ENCODE peak calls at places on chromosome 11, in eight cellular contexts. L is body of pancreas, E is A549, Z is HCT116, J is sigmoid colon, P is IMR-90, V is endothelial cell of umbilical vein, X is suprapubic skin. N is an unnamed sample.
A peak's percentile ranks its signal among the peaks of the same experiment; 100 is the strongest.

GRCh38 chr11:111155021-111155420 is 90.5 kb upstream of the POU2AF2 start:
- DNase-seq in L (no peak), E (no peak), Z (no peak), J (no peak), P (peak; percentile 20), V (no peak), X (no peak), N (no peak)

GRCh38 chr11:59221438-59221837 is 8.7 kb upstream of the MPEG1 start:
- DNase-seq in L (no peak), E (no peak), Z (no peak), J (no peak), P (peak; percentile 95), V (no peak), X (no peak), N (no peak)

GRCh38 chr11:65559951-65560537 is 1.9 kb upstream of the LTBP3 start:
- DNase-seq in L (peak; percentile 48), E (peak; percentile 89), Z (peak; percentile 89), J (peak; percentile 69), P (peak; percentile 53), V (peak; percentile 76), X (no peak), N (no peak)

GRCh38 chr11:82906236-82906635 is 4.7 kb downstream of the DDIAS start:
- DNase-seq in L (no peak), E (no peak), Z (peak; percentile 15), J (no peak), P (peak; percentile 43), V (peak; percentile 68), X (no peak), N (no peak)

GRCh38 chr11:115996808-115997188 is 492.6 kb upstream of the CADM1 start:
- DNase-seq in L (peak; percentile 16), E (no peak), Z (no peak), J (no peak), P (no peak), V (no peak), X (no peak), N (no peak)

GRCh38 chr11:95241673-95242072 is 10.7 kb upstream of the SESN3 start:
- DNase-seq in L (no peak), E (no peak), Z (no peak), J (no peak), P (no peak), V (no peak), X (no peak), N (no peak)

GRCh38 chr11:11740081-11740702 is 101.6 kb upstream of the USP47 start:
- DNase-seq in L (no peak), E (no peak), Z (no peak), J (no peak), P (no peak), V (no peak), X (no peak), N (no peak)

GRCh38 chr11:26703792-26704191 is 18.1 kb downstream of the SLC5A12 start:
- DNase-seq in L (no peak), E (no peak), Z (no peak), J (no peak), P (no peak), V (no peak), X (no peak), N (no peak)

GRCh38 chr11:111938687-111939160 is 1.6 kb downstream of the DIXDC1 start:
- DNase-seq in L (no peak), E (no peak), Z (no peak), J (no peak), P (peak; percentile 63), V (peak; percentile 64), X (no peak), N (no peak)

GRCh38 chr11:92962444-92962843 is 7.0 kb upstream of the MTNR1B start:
- DNase-seq in L (no peak), E (no peak), Z (no peak), J (no peak), P (no peak), V (no peak), X (no peak), N (no peak)

GRCh38 chr11:113176971-113177370 is 137.4 kb upstream of the TTC12 start:
- DNase-seq in L (no peak), E (no peak), Z (no peak), J (no peak), P (no peak), V (no peak), X (no peak), N (no peak)

GRCh38 chr11:17439316-17439782 is 37.3 kb downstream of the ABCC8 start:
- DNase-seq in L (peak; percentile 52), E (peak; percentile 69), Z (no peak), J (no peak), P (no peak), V (no peak), X (no peak), N (no peak)

GRCh38 chr11:120662071-120662611 is 150.6 kb downstream of the GRIK4 start:
- DNase-seq in L (no peak), E (no peak), Z (no peak), J (no peak), P (no peak), V (no peak), X (peak; percentile 55), N (no peak)

DNA sequence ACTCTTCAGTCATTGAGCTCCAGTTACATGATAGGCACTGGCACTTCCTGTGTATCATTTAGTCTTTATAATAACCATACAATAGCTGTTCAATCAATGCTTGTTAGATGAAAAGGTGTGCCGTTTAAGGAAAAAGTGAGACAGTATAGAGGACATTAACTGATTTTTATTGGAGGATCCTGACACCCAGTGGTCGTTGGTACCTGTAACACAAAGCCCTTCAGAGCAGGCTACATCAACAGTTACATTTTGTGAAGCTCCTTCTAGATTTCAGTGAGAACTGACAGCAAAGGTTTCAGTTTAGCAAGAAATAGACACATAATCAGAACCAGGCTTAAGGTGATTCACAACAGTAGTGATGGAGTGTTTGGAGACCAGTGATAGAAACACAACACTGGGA is 44.2 kb downstream of the CCDC81 start:
- DNase-seq in L (no peak), E (no peak), Z (no peak), J (no peak), P (peak; percentile 28), V (peak; percentile 11), X (no peak), N (no peak)
- TF ChIP-seq CTCF in L (no peak), E (no peak), Z (peak; percentile 41), J (no peak), P (peak; percentile 35), V (no peak), X (no peak), N (no peak)

GRCh38 chr11:9264381-9265210 is 554 bp downstream of the DENND5A start:
- DNase-seq in L (peak; percentile 76), E (peak; percentile 39), Z (no peak), J (peak; percentile 87), P (peak; percentile 81), V (peak; percentile 87), X (peak; percentile 83), N (peak; percentile 43)

GRCh38 chr11:9263840-9264380 is 1.2 kb downstream of the DENND5A start:
- DNase-seq in L (no peak), E (peak; percentile 39), Z (no peak), J (no peak), P (peak; percentile 30), V (no peak), X (no peak), N (no peak)

GRCh38 chr11:9266926-9267325 is 1.8 kb upstream of the DENND5A start:
- DNase-seq in L (no peak), E (no peak), Z (no peak), J (no peak), P (no peak), V (no peak), X (no peak), N (no peak)

GRCh38 chr11:9266132-9266736 is 1.1 kb upstream of the DENND5A start:
- DNase-seq in L (peak; percentile 59), E (no peak), Z (no peak), J (no peak), P (no peak), V (no peak), X (no peak), N (no peak)

DNA sequence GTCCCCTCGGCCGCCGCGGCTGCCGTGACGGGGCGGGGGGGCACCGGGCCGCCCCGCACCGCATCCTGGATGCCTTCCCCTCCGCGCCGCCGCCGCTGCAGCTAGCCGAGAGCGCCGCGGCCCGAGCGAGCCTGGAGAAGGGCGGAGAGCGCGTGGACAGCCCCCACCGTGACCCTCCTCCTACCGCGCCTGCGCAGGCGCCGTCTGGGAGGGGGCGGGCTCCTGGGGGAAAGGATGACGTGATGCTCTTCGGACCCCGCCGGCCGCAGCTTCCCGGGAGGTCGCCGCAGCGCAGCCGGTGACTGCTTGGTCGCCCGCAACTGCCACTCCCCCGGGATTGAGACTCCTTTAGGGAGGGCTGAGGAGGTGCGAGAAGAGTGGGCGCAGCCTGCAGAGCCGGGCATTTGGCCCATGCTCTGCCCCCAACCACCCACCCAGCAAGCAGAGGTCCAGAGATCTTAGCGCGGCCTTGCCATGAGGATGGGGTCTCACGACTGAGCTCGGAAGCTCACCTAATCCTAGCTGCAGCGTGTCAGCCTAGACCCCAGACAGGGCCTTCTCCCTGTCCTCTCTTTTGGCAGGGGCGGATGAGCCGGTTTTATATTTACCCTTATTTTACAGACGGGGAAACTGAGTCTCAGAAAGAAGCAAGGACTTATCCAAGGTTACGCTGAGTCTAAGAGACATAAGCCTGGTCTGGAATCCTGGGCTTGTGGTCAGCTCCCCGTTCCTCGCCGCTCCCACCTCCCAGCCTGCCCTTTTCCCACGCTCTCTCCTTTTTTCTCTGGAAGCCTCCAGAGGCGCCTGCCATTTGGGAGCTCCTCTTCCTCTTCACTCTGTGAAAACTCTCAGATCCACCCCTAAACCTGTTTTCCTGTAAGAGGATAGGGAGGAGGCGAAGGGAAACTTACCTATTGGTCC is at the start of gene DENND5A:
- DNase-seq in L (peak; percentile 88), E (peak; percentile 98), Z (peak; percentile 43), J (peak; percentile 94), P (peak; percentile 83), V (peak; percentile 90), X (peak; percentile 90), N (peak; percentile 69)
- TF ChIP-seq POLR2A in L (peak; percentile 93), E (peak; percentile 76), Z (no peak), J (peak; percentile 8), P (peak; percentile 76), V (peak; percentile 88), X (no peak), N (peak; percentile 79)

GRCh38 chr11:34665077-34665835 is 44.4 kb downstream of the EHF start:
- DNase-seq in L (no peak), E (no peak), Z (no peak), J (no peak), P (no peak), V (no peak), X (no peak), N (no peak)
- H3K27ac ChIP-seq in L (no peak overlapping the region), E (peak overlapping the region; percentile 43), Z (no peak overlapping the region), J (no peak overlapping the region), P (no peak overlapping the region), V (no peak overlapping the region), X (peak overlapping the region; percentile 16), N (peak overlapping the region; percentile 9)

DNA sequence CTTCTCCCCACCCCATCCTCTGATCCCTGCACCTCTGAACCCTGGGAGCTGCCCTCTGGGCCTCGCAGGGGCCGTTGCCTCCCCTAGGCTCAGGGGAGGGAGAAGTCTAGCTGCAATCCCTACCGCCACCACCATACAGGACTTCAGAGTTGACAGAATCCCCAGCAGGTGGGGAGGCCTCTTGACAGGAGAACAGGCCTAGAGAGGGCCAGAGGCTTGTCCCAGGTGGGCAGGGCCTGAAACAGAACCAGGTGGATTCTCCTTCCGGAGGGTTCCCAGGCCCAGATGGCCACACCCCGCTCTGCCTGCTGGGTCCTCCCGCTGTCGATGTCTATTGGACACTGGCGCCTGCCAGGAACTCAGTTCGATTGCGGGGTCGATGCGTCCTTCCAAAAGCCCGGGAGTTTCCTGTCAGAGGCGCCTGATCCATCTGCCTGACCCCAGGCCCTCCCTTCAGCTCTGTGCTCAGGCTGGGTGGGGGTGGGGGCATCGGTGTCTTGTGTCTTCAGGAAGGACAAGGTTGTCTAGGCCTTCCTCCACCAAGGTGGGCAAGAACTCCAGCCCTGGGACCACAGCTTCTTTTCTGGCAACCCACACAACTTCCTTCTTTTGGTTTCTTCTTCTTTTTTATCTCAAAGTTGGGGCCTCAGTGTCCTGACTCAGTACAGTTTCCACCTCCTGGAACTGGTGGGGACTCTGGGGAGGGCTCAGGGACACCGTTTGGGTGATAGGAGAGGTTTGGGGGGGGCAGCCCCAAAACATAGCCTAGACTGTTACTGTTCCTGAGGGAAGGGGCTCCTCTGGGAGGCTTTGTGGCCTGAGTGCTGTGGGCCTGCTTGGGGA is 6.4 kb downstream of the STARD10 start:
- DNase-seq in L (peak; percentile 74), E (peak; percentile 51), Z (no peak), J (no peak), P (no peak), V (no peak), X (no peak), N (no peak)
- TF ChIP-seq CTCF in L (peak; percentile 29), E (no peak), Z (peak; percentile 27), J (no peak), P (no peak), V (no peak), X (no peak), N (no peak)